ENCODE peak calls at places on chromosomes 5 and 9, in five cellular contexts. K, F, Y, V and O are unnamed samples.

GRCh38 chr5:14321936-14322335 is 178.8 kb downstream of the TRIO start:
- DNase-seq in K (no peak), F (no peak), Y (no peak), V (no peak), O (no peak)

GRCh38 chr5:177472460-177473441 is 683 bp downstream of the DBN1 start:
- DNase-seq in K (no peak), F (no peak), Y (peak), V (peak), O (no peak)

GRCh38 chr5:140145818-140146522 is 20.2 kb downstream of the IGIP start:
- DNase-seq in K (no peak), F (no peak), Y (peak), V (peak), O (no peak)

GRCh38 chr5:171336486-171337206 is 27.6 kb downstream of the TLX3 start:
- DNase-seq in K (peak), F (no peak), Y (peak), V (peak), O (no peak)

GRCh38 chr5:11815916-11816315 is 88.3 kb downstream of the CTNND2 start:
- DNase-seq in K (no peak), F (no peak), Y (no peak), V (no peak), O (no peak)

GRCh38 chr5:36943584-36943983 is 67.0 kb downstream of the NIPBL start:
- DNase-seq in K (no peak), F (no peak), Y (no peak), V (no peak), O (no peak)

GRCh38 chr5:124342586-124342985 is 403.9 kb downstream of the ZNF608 start:
- DNase-seq in K (no peak), F (no peak), Y (no peak), V (no peak), O (no peak)

GRCh38 chr5:61004448-61004847 is 59.4 kb downstream of the NDUFAF2 start:
- DNase-seq in K (no peak), F (no peak), Y (no peak), V (no peak), O (no peak)

GRCh38 chr9:127172066-127172707 is 49.8 kb upstream of the ANGPTL2 start:
- DNase-seq in K (no peak), F (no peak), Y (no peak), V (no peak), O (no peak)

GRCh38 chr9:136582977-136583735 is 37.3 kb upstream of the NOTCH1 start:
- DNase-seq in K (no peak), F (no peak), Y (no peak), V (no peak), O (no peak)
- H3K27ac ChIP-seq in K (no peak), F (no peak), Y (no peak), V (no peak), O (no peak)

DNA sequence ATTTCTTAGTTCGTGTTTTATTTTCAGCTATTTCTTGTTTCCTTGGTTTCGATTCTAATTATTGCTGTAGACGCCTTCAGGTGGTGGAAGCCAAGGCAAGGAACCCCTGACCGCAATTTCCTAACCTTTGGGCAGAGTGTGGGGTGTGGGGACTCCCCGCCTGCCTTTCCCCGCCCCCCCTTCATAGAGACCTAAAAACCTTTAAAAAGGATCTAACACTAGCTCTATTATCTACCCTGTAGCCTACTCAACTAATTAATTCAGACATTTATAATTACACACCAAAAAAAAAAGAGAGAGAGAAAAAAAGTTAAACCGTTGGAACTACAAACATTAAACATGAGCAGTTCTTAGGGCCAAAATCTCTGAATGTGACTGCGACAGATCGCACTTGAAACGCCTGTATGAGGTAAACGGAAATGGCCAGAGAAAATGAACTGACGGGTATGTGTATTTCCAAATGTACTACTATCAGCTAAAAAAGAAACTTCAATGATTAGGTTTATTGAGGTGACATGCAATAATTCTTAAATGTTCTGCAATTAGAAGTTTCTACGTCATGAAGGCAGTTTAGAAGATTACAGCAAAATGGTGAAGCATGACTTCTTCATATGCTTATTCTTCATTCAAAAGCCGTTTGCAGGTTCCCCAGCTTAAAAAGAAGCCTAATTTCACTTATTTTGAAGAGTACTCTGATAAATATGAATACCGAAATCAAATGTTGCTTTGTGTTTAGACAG is 19.0 kb upstream of the FER start:
- DNase-seq in K (no peak), F (no peak), Y (peak), V (peak), O (no peak)
- TF ChIP-seq EZH2 in K (no peak), F (no peak), Y (no peak), V (no peak), O (no peak)

DNA sequence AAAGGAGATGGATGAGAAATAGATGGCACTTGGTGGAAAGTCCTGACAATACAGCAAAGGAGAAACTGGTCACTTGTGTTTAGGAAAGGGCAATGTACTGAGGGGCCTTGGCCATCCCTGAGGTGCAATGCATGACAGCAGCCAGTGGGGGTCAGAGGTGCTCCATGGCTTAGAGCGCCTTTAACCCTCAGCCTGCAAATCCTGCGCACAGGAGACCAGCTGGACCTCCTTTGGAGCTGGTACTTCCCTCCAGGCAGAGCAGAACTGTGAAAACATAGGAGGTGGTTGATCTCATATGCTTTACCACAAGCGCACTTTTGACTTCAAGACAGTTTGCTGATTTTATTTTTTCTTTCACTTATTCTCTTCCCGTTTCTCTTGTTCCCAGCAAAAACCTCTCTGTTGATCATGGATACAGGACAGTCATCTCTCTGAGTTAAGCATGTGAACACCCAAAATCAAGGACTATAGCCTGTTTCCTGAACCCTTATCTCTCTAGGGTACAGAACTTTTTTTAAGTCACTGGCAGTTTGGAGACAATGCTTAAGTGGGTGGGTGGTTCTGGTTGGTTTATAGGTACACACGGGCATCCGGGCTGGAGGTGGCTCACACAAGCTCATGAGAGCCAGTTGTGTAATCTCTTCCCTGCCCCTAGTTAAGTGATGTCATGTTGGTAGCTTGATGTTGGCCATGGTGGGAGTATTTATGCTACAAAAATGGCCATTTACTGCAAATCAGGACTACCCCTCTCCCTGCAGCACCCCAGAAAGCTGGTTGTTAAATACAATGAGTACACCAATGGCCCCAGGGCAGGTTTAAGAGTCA is 37.6 kb upstream of the ANKRD55 start:
- DNase-seq in K (peak), F (peak), Y (peak), V (peak), O (peak)
- TF ChIP-seq POLR2AphosphoS5 in K (no peak), F (no peak), Y (no peak), V (no peak), O (no peak)

GRCh38 chr5:6837519-6838110 is 124.4 kb downstream of the TENT4A start:
- DNase-seq in K (no peak), F (no peak), Y (peak), V (peak), O (no peak)
- H3K27ac ChIP-seq in K (no peak), F (no peak), Y (no peak), V (no peak), O (no peak)

GRCh38 chr5:32261198-32261597 is 51.5 kb downstream of the MTMR12 start:
- DNase-seq in K (no peak), F (no peak), Y (no peak), V (no peak), O (no peak)
- TF ChIP-seq EZH2 in K (no peak), F (no peak), Y (no peak), V (no peak), O (no peak)

DNA sequence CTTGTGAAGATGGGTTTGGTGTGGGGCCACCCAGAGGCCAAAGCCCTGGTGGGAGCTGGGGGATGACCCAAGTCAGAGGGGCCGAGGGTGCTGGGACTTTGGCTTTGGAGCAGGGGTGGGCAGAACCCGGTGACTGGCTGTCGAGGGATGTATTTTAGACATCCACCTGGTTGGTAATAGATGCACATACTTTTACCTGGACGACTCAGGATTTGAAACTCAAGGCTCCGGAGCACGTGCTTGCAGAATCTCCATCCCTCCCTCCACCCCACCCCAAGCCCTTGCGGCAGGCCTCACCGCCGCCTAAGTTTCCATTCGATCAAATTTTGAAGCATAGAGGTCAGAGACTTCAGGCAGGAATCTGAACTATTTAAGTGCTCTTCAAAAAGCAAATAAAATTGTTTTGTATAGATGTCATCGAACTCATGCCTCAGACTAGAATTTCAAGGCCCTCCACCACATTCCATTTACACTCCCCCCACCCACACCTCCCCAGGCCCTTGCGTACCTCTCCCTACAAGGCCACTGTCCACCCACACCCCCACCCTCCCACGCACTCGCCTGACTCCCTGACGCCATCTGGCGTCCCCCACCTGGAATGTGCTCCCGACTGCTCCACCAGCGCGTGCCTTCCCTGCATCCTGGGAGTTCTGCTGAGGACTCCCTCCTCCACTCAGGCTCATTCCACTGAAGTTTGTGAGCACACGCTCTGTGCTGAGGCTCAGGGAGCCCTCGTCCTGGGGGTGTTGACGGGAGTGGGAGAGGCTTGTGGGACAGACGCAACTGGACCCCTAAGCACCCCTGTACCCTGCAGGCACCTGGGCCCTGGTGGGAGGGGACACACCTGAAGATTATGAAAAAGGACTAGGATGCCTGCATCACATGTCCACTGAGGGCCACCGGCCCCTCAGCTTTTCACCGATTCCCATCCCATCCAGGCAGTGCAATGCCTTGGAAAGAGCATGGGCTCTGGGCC is 56.4 kb upstream of the RPL26L1 start:
- DNase-seq in K (peak), F (no peak), Y (peak), V (peak), O (no peak)
- TF ChIP-seq POLR2AphosphoS5 in K (no peak), F (no peak), Y (no peak), V (no peak), O (no peak)

GRCh38 chr5:17327048-17327447 is 109.6 kb downstream of the BASP1 start:
- DNase-seq in K (no peak), F (no peak), Y (no peak), V (no peak), O (no peak)
- H3K27ac ChIP-seq in K (no peak), F (no peak), Y (no peak), V (no peak), O (peak)

DNA sequence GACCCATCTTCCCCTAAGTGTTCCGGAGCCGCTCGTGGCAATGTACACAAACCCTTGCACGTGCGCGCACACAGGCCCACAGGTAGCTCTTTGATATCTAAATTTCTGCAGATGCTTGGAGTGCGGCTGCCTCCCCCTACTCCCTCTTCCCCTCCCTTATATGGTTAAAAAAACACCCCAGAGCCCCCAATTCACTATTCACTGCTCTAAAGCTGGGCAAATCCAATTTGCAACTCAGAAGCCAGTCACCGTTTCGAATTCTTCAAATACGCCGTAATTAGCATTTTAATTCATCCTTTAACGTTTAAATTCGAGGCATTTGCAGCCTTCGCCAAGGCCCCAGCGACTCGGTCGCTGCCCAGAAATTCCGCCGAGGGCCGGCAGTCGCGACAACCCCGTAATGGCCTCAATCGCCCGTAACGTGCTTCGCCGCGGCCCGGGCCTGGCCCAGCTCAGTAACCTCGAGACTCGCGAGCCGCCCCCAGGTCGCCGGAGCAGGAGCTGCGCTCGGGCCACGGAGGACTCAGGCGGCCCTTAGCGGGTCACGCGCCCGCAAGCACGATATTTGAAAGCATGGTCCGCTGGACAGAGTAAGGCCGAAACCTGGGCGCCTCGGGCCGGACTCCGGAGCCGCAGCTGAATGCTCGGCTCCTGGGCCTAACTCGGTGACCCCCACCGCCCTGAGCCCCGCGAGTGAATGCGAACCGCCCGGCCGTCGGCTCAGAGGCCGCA is 1.3 kb downstream of the IRX2 start:
- DNase-seq in K (no peak), F (no peak), Y (no peak), V (peak), O (no peak)
- TF ChIP-seq EZH2 in K (no peak), F (no peak), Y (peak), V (no peak), O (no peak)